ENCODE peak calls at places on chromosome X, in eight cellular contexts. Y is PC-9, W is fibroblast of pulmonary artery, I is fibroblast of lung, R is WERI-Rb-1, F is endodermal cell, P is fibroblast of the aortic adventitia, X is GM12865. E is an unnamed sample.

GRCh38 chrX:83511208-83511607 is 3.1 kb downstream of the POU3F4 start:
- DNase-seq in F (peak; percentile 78), R (no peak), P (no peak), W (no peak), I (no peak), Y (no peak), X (no peak), E (no peak)

GRCh38 chrX:3428762-3429161 is 82.3 kb upstream of the MXRA5 start:
- DNase-seq in R (no peak), Y (no peak), F (no peak), I (no peak), P (peak; percentile 51), X (no peak), W (no peak), E (no peak)

GRCh38 chrX:55919367-55920221 is 202.0 kb downstream of the RRAGB start:
- DNase-seq in F (peak; percentile 52), X (peak; percentile 94), P (no peak), W (no peak), I (no peak), Y (peak; percentile 9), R (no peak), E (no peak)

GRCh38 chrX:113260474-113260873 is 419.8 kb upstream of the AMOT start:
- DNase-seq in P (no peak), F (peak; percentile 64), X (peak; percentile 0), R (no peak), Y (no peak), W (peak; percentile 4), I (no peak), E (no peak)

GRCh38 chrX:41005445-41005992 is 79.7 kb upstream of the USP9X start:
- DNase-seq in X (no peak), W (no peak), P (no peak), R (no peak), I (no peak), F (peak; percentile 80), Y (no peak), E (no peak)

GRCh38 chrX:18702362-18703195 is 4.9 kb upstream of the PPEF1 start:
- DNase-seq in I (peak; percentile 91), R (no peak), Y (peak; percentile 25), W (peak; percentile 84), P (peak; percentile 51), F (no peak), X (no peak), E (peak; percentile 11)

GRCh38 chrX:55488559-55489314 is 911 bp downstream of the USP51 start:
- DNase-seq in Y (no peak), W (peak; percentile 33), X (peak; percentile 60), P (peak; percentile 19), R (peak; percentile 64), F (peak; percentile 80), I (peak; percentile 74), E (no peak)

GRCh38 chrX:15468036-15468435 is 25.1 kb downstream of the PIR start:
- DNase-seq in P (peak; percentile 85), X (peak; percentile 30), R (no peak), W (peak; percentile 72), F (peak; percentile 46), Y (no peak), I (peak; percentile 72), E (no peak)

GRCh38 chrX:121781991-121782390 is 734.6 kb downstream of the GLUD2 start:
- DNase-seq in P (no peak), F (no peak), W (no peak), X (no peak), Y (peak; percentile 10), I (no peak), R (no peak), E (no peak)

GRCh38 chrX:54560411-54560810 is 30.4 kb downstream of the GNL3L start:
- DNase-seq in Y (no peak), P (no peak), R (no peak), F (no peak), X (no peak), W (no peak), I (no peak), E (no peak)

GRCh38 chrX:63750846-63751245 is 34.2 kb downstream of the ARHGEF9 start:
- DNase-seq in W (no peak), P (no peak), Y (no peak), I (no peak), F (no peak), X (no peak), R (peak; percentile 63), E (no peak)

GRCh38 chrX:119427024-119427794 is 28.1 kb downstream of the SLC25A43 start:
- DNase-seq in W (peak; percentile 50), Y (no peak), X (peak; percentile 70), F (no peak), P (no peak), I (peak; percentile 24), R (no peak), E (no peak)

GRCh38 chrX:82556588-82556987 is 951.5 kb upstream of the POU3F4 start:
- DNase-seq in P (no peak), I (no peak), W (no peak), F (no peak), Y (no peak), X (no peak), R (no peak), E (no peak)

GRCh38 chrX:1852082-1852481 is 237.2 kb downstream of the ASMT start:
- DNase-seq in X (no peak), R (no peak), W (no peak), F (no peak), Y (no peak), I (no peak), P (no peak), E (no peak)

GRCh38 chrX:78710146-78710545 is 37.4 kb upstream of the LPAR4 start:
- DNase-seq in F (no peak), R (no peak), P (peak; percentile 39), X (no peak), Y (no peak), I (peak; percentile 31), W (no peak), E (no peak)

GRCh38 chrX:150848914-150849365 is 49.5 kb downstream of the CD99L2 start:
- DNase-seq in F (no peak), X (no peak), W (no peak), Y (peak; percentile 39), P (no peak), I (no peak), R (no peak), E (no peak)

GRCh38 chrX:4825550-4825949 is 1112.1 kb upstream of the PRKX start:
- DNase-seq in X (no peak), F (no peak), R (no peak), W (no peak), P (no peak), I (no peak), Y (no peak), E (no peak)
- H3K4me3 ChIP-seq in X (no peak overlapping the region), F (no peak overlapping the region), R (no peak overlapping the region), W (no peak overlapping the region), P (no peak overlapping the region), I (no peak overlapping the region), Y (no peak overlapping the region), E (no peak overlapping the region)

GRCh38 chrX:110315541-110315940 is 2.3 kb downstream of the AMMECR1 start:
- DNase-seq in R (no peak), W (no peak), F (no peak), Y (no peak), X (peak; percentile 52), I (no peak), P (peak; percentile 30), E (no peak)

GRCh38 chrX:110317079-110317819 is 636 bp downstream of the AMMECR1 start:
- DNase-seq in X (peak; percentile 29), R (peak; percentile 9), W (no peak), F (peak; percentile 69), I (no peak), Y (peak; percentile 42), P (no peak), E (no peak)

GRCh38 chrX:110316351-110317078 is 1.4 kb downstream of the AMMECR1 start:
- DNase-seq in I (no peak), Y (no peak), X (no peak), P (no peak), R (no peak), F (no peak), W (peak; percentile 17), E (no peak)

GRCh38 chrX:110318664-110318968 is 731 bp upstream of the AMMECR1 start:
- DNase-seq in I (no peak), P (peak; percentile 6), W (no peak), Y (no peak), F (no peak), R (no peak), X (no peak), E (no peak)

GRCh38 chrX:110317820-110318663 is at the start of gene AMMECR1:
- DNase-seq in W (peak; percentile 82), X (peak; percentile 90), I (peak; percentile 77), P (peak; percentile 73), Y (peak; percentile 86), F (peak; percentile 85), R (peak; percentile 79), E (peak; percentile 30)
- TF ChIP-seq CTCF in W (no peak), X (no peak), I (no peak), P (no peak), Y (no peak), F (no peak), R (no peak), E (no peak)

GRCh38 chrX:703466-704210 is 73.0 kb downstream of the SHOX start:
- DNase-seq in R (no peak), Y (no peak), P (no peak), I (no peak), X (no peak), F (peak; percentile 2), W (no peak), E (no peak)
- H3K4me3 ChIP-seq in R (no peak overlapping the region), Y (no peak overlapping the region), P (no peak overlapping the region), I (no peak overlapping the region), X (no peak overlapping the region), F (no peak overlapping the region), W (no peak overlapping the region), E (no peak overlapping the region)

GRCh38 chrX:24259544-24260240 is 54.2 kb downstream of the SUPT20HL2 start:
- DNase-seq in W (peak; percentile 81), R (peak; percentile 37), P (peak; percentile 88), X (peak; percentile 71), Y (no peak), I (peak; percentile 81), F (peak; percentile 69), E (no peak)
- TF ChIP-seq CTCF in W (peak; percentile 60), R (peak; percentile 62), P (peak; percentile 71), X (peak; percentile 36), Y (peak; percentile 71), I (peak; percentile 52), F (peak; percentile 88), E (peak; percentile 52)

E was measured in HFF-Myc.